ENCODE peak calls at places on chromosomes 1 and 21, in four cellular contexts. I is K562, C is GM12878, Y is HepG2. E is an unnamed sample.

GRCh38 chr1:178098262-178098661 is 4.4 kb downstream of the RASAL2 start:
- DNase-seq in C (no peak), Y (no peak), I (no peak), E (no peak)

GRCh38 chr1:218939095-218939494 is 234.6 kb upstream of the LYPLAL1 start:
- DNase-seq in C (no peak), Y (no peak), I (no peak), E (no peak)

GRCh38 chr1:234357831-234358230 is 15.4 kb upstream of the COA6 start:
- DNase-seq in C (no peak), I (no peak), Y (no peak), E (no peak)

GRCh38 chr1:243667591-243667990 is 182.5 kb downstream of the AKT3 start:
- DNase-seq in C (peak; percentile 1), Y (no peak), I (no peak), E (no peak)

GRCh38 chr1:205545991-205546390 is 41.5 kb downstream of the CDK18 start:
- DNase-seq in Y (no peak), I (no peak), C (no peak), E (no peak)

GRCh38 chr1:153652795-153653507 is 5.6 kb upstream of the SNAPIN start:
- DNase-seq in C (no peak), Y (no peak), I (no peak), E (no peak)

GRCh38 chr1:156912861-156913808 is 7.3 kb upstream of the LRRC71 start:
- DNase-seq in C (no peak), I (peak; percentile 59), Y (no peak), E (no peak)

GRCh38 chr1:83958704-83959103 is 40.2 kb downstream of the TTLL7 start:
- DNase-seq in C (no peak), Y (no peak), I (no peak), E (no peak)

GRCh38 chr1:7462627-7463026 is 308.5 kb upstream of the VAMP3 start:
- DNase-seq in I (no peak), C (no peak), Y (no peak), E (no peak)

GRCh38 chr1:114627107-114627506 is 42.7 kb downstream of the DENND2C start:
- DNase-seq in C (no peak), I (no peak), Y (no peak), E (no peak)

GRCh38 chr1:208129489-208129888 is 114.7 kb downstream of the PLXNA2 start:
- DNase-seq in C (no peak), Y (no peak), I (no peak), E (no peak)

GRCh38 chr1:87804128-87804527 is 475.4 kb downstream of the LMO4 start:
- DNase-seq in Y (no peak), I (no peak), C (no peak), E (no peak)

GRCh38 chr1:165075725-165076370 is 280.7 kb downstream of the LMX1A start:
- DNase-seq in Y (peak; percentile 18), C (no peak), I (peak; percentile 27), E (peak; percentile 70)

GRCh38 chr1:111503585-111504060 is at the start of the genes ADORA3 and TMIGD3:
- DNase-seq in Y (no peak), C (no peak), I (no peak), E (no peak)

GRCh38 chr1:77438239-77438913 is 156.6 kb downstream of the AK5 start:
- DNase-seq in Y (no peak), C (no peak), I (no peak), E (no peak)

GRCh38 chr1:169914534-169914933 is 20.8 kb upstream of the SCYL3 start:
- DNase-seq in I (no peak), C (no peak), Y (no peak), E (no peak)

GRCh38 chr1:236748471-236748870 is 46.6 kb upstream of the MTR start:
- DNase-seq in C (no peak), Y (no peak), I (no peak), E (no peak)

GRCh38 chr1:113283914-113284313 is 106.4 kb upstream of the MAGI3 start:
- DNase-seq in C (no peak), Y (no peak), I (no peak), E (peak; percentile 4)

GRCh38 chr1:113281550-113281949 is 108.8 kb upstream of the MAGI3 start:
- DNase-seq in C (no peak), I (no peak), Y (no peak), E (no peak)

GRCh38 chr1:113279776-113280391 is 110.4 kb upstream of the MAGI3 start:
- DNase-seq in Y (no peak), I (no peak), C (no peak), E (no peak)

GRCh38 chr1:113282011-113282896 is 108.1 kb upstream of the MAGI3 start:
- DNase-seq in I (no peak), C (no peak), Y (no peak), E (no peak)

DNA sequence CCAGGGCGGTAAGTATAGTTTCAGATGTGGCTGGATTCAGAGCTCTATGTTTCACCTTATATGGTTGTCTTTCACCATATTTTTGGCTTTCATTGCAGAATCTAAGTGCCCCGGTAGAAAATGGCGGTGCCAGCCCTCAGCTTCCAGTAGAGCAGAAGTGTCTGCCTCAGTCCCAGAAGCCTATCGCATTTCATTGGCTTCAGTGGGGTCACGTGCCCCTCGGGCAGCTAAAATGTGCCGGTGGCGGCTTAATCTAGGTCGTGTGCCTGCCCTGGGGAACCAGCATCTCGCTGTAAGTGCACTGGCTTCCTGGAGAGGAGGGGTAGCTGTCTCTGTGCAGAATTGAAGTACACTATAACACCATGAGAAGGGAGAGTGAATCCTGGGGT is 107.4 kb upstream of the MAGI3 start:
- DNase-seq in Y (no peak), C (no peak), I (no peak), E (no peak)
- TF ChIP-seq JUND in Y (no peak), C (no peak), I (no peak), E (no peak)

GRCh38 chr1:115669002-115669673 is 27.4 kb downstream of the VANGL1 start:
- DNase-seq in Y (peak; percentile 23), I (peak; percentile 59), C (no peak), E (no peak)

GRCh38 chr1:115671176-115672062 is 29.6 kb downstream of the VANGL1 start:
- DNase-seq in I (no peak), Y (peak; percentile 13), C (no peak), E (no peak)

GRCh38 chr1:115669886-115670285 is 28.1 kb downstream of the VANGL1 start:
- DNase-seq in Y (no peak), I (no peak), C (no peak), E (no peak)

GRCh38 chr1:115672224-115673009 is 30.6 kb downstream of the VANGL1 start:
- DNase-seq in Y (no peak), C (no peak), I (no peak), E (no peak)

DNA sequence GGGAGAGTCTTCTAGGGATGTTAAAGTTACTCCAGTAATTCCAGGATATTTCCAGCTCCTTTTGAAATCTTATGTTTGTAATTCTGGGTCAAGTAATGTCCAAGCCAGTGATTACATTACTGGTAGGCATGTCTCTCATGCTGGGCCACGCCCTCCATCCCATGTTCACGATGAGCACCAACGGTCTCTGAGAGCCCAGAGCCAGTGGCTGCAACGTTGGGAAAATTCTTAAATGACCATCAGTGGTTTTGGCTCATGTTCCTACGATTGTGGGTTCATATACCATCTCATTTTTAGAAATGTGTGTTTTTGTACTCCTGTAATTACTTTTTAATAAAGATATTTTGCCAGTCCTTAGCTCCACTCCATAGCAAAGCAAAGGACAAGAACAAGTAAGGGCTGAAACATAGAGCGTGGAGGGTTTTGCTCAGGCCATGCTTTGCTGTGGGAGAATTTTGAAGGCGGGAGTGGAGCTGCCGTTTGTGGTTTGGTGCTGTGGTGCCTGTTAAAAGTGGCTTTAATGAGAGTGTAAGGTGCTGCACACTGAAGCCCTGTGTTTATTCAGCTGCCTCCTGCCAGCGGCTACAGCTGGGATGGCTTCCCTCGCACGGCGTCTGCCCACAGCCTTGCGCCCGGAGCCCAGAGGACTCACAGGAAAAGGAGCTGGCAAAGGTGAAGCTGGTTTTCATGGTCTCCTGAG is 28.9 kb downstream of the VANGL1 start:
- DNase-seq in Y (no peak), I (no peak), C (no peak), E (no peak)
- TF ChIP-seq JUND in Y (no peak), I (no peak), C (no peak), E (no peak)

DNA sequence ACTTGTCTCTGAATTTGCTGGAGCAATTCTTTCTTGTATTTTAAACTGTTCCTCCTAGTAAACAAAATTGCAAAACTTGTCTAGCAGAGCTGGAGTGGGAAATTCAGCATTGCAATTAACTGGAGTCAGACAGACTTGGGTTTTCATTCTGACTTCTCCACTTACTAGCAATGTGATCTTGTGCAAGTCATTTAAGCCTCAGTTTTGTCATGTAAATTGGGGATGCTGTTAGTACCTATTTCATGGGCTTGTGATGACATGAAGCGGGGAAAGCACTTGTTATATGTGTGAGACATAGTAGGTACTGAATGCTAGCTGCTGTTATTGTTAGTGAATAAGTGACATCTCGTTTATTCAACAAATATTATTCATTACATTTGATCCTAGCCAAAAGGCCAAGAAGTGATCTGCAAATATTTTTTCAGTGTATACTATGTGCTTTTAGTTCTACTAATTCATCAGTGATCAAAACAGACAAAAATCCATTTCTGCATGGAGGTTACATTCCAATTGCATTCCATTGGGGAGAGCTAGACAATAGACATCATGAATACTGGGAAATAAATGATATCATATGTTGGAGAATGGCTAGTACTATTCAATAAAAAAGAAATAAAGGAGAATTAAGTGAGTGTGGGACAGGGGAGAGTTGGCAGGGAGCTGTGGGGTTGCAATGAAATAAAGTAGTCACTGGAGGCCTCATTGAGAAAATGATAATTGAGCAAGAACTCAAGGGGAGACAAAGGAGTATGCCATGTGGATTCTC is 47.1 kb downstream of the CACHD1 start:
- DNase-seq in Y (no peak), C (no peak), I (no peak), E (no peak)
- TF ChIP-seq JUND in Y (no peak), C (no peak), I (no peak), E (no peak)

DNA sequence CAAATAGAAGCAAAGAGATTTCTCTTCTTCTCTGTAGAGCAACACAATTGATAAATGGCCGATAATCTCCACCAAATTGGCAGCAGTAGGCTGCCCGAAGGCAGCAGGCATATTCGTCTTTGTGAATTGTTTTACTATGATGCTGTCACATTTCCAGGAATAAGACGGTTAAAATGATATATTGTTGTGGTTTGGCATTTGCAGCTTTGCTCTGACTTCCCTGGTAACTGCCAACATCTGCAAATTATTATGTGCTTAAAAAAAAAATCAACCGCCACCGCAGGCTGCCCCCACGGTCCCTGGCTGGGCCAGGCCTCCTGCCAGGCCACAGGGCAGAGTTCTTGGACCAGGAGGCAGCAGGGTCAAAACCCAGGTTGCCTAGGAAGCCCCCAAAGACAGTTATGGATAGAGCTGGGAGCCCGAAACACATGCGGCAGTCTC is 179.3 kb downstream of the ETS2 start:
- DNase-seq in Y (no peak), I (no peak), C (no peak), E (no peak)
- TF ChIP-seq JUND in Y (no peak), I (no peak), C (no peak), E (no peak)

DNA sequence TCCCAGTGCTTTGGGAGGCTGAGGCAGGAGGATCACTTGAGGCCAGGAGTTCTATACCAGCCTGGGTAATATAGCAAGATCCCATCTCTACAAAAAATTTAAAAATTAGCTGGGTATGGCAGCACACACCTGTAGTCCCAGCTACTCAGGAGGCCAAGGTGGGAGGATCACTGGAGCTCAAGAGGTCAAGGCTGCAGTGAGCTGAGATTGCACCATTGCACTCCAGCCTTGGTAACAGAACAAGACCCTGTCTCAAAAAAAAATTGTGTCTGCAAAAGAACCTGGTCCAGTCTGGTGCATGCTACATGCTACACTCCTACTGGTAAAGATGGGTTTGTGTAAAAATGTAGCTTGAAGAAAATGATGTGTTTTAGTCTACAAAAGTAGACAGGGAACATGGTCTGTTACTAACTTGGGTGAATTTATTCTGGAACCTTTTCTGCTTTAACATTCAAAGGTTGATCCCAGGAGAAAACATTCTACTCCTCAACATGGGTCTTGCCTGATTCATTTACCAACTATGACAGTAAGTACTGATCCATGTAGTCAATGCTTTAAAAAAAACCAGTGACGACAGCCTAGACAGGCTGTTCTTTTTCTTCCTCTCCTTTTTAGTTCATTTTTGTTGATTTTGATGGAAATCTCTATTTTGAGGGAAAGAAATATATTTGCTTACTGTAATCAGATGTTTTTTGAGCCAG is 32.7 kb upstream of the ENAH start:
- DNase-seq in Y (no peak), I (no peak), C (no peak), E (no peak)
- TF ChIP-seq JUND in Y (no peak), I (no peak), C (no peak), E (no peak)

E was measured in T47D.